ENCODE peak calls at places on chromosomes 5 and 9, in nine cellular contexts. One of them, this sample, is unnamed.

GRCh38 chr5:150517272-150518152 is 9.6 kb downstream of the NDST1 start:
- DNase-seq in endothelial cell of umbilical vein: peak
- DNase-seq in hepatocyte: peak
- DNase-seq in CD14-positive monocyte: no peak
- DNase-seq in body of pancreas: peak
- DNase-seq in cardiac fibroblast: peak
- DNase-seq in WTC11: no peak
- DNase-seq in NB4: no peak
- DNase-seq in SK-N-SH: peak
- DNase-seq in this sample: no peak

GRCh38 chr9:96340707-96341106 is 38.7 kb upstream of the HSD17B3 start:
- DNase-seq in endothelial cell of umbilical vein: no peak
- DNase-seq in hepatocyte: no peak
- DNase-seq in CD14-positive monocyte: no peak
- DNase-seq in body of pancreas: no peak
- DNase-seq in cardiac fibroblast: no peak
- DNase-seq in WTC11: no peak
- DNase-seq in NB4: no peak
- DNase-seq in SK-N-SH: no peak
- DNase-seq in this sample: no peak

GRCh38 chr5:168786142-168786541 is 207.0 kb upstream of the PANK3 start:
- DNase-seq in endothelial cell of umbilical vein: no peak
- DNase-seq in hepatocyte: no peak
- DNase-seq in CD14-positive monocyte: no peak
- DNase-seq in body of pancreas: no peak
- DNase-seq in cardiac fibroblast: no peak
- DNase-seq in WTC11: no peak
- DNase-seq in NB4: peak
- DNase-seq in SK-N-SH: no peak
- DNase-seq in this sample: peak

GRCh38 chr5:58127486-58128220 is 332.2 kb downstream of the PLK2 start:
- DNase-seq in endothelial cell of umbilical vein: peak
- DNase-seq in hepatocyte: no peak
- DNase-seq in CD14-positive monocyte: no peak
- DNase-seq in body of pancreas: peak
- DNase-seq in cardiac fibroblast: no peak
- DNase-seq in WTC11: no peak
- DNase-seq in NB4: no peak
- DNase-seq in SK-N-SH: no peak
- DNase-seq in this sample: no peak

GRCh38 chr5:86152988-86153560 is 464.7 kb upstream of the COX7C start:
- DNase-seq in endothelial cell of umbilical vein: no peak
- DNase-seq in hepatocyte: no peak
- DNase-seq in CD14-positive monocyte: no peak
- DNase-seq in body of pancreas: no peak
- DNase-seq in cardiac fibroblast: no peak
- DNase-seq in WTC11: no peak
- DNase-seq in NB4: no peak
- DNase-seq in SK-N-SH: no peak
- DNase-seq in this sample: no peak

GRCh38 chr5:149242339-149242738 is 29.3 kb upstream of the AFAP1L1 start:
- DNase-seq in endothelial cell of umbilical vein: no peak
- DNase-seq in hepatocyte: no peak
- DNase-seq in CD14-positive monocyte: no peak
- DNase-seq in body of pancreas: no peak
- DNase-seq in cardiac fibroblast: no peak
- DNase-seq in WTC11: no peak
- DNase-seq in NB4: no peak
- DNase-seq in SK-N-SH: no peak
- DNase-seq in this sample: no peak

GRCh38 chr5:433836-434235 is 9.1 kb upstream of the EXOC3 start:
- DNase-seq in endothelial cell of umbilical vein: no peak
- DNase-seq in hepatocyte: no peak
- DNase-seq in CD14-positive monocyte: peak
- DNase-seq in body of pancreas: no peak
- DNase-seq in cardiac fibroblast: no peak
- DNase-seq in WTC11: no peak
- DNase-seq in NB4: no peak
- DNase-seq in SK-N-SH: no peak
- DNase-seq in this sample: peak

GRCh38 chr5:61020415-61020814 is 75.4 kb downstream of the NDUFAF2 start:
- DNase-seq in endothelial cell of umbilical vein: no peak
- DNase-seq in hepatocyte: no peak
- DNase-seq in CD14-positive monocyte: no peak
- DNase-seq in body of pancreas: peak
- DNase-seq in cardiac fibroblast: peak
- DNase-seq in WTC11: no peak
- DNase-seq in NB4: no peak
- DNase-seq in SK-N-SH: no peak
- DNase-seq in this sample: no peak

GRCh38 chr5:43485406-43485805 is 1.7 kb upstream of the TMEM267 start:
- DNase-seq in endothelial cell of umbilical vein: no peak
- DNase-seq in hepatocyte: peak
- DNase-seq in CD14-positive monocyte: no peak
- DNase-seq in body of pancreas: no peak
- DNase-seq in cardiac fibroblast: no peak
- DNase-seq in WTC11: no peak
- DNase-seq in NB4: peak
- DNase-seq in SK-N-SH: no peak
- DNase-seq in this sample: no peak

GRCh38 chr5:76579166-76579765 is 43.9 kb downstream of the F2RL2 start:
- DNase-seq in endothelial cell of umbilical vein: no peak
- DNase-seq in hepatocyte: no peak
- DNase-seq in CD14-positive monocyte: peak
- DNase-seq in body of pancreas: no peak
- DNase-seq in cardiac fibroblast: no peak
- DNase-seq in WTC11: no peak
- DNase-seq in NB4: peak
- DNase-seq in SK-N-SH: no peak
- DNase-seq in this sample: no peak

GRCh38 chr5:171757853-171758535 is 27.6 kb upstream of the SMIM23 start:
- DNase-seq in endothelial cell of umbilical vein: peak
- DNase-seq in hepatocyte: peak
- DNase-seq in CD14-positive monocyte: no peak
- DNase-seq in body of pancreas: no peak
- DNase-seq in cardiac fibroblast: peak
- DNase-seq in WTC11: no peak
- DNase-seq in NB4: peak
- DNase-seq in SK-N-SH: no peak
- DNase-seq in this sample: no peak

GRCh38 chr5:157519579-157520253 is 55.9 kb downstream of the ADAM19 start:
- DNase-seq in endothelial cell of umbilical vein: no peak
- DNase-seq in hepatocyte: no peak
- DNase-seq in CD14-positive monocyte: no peak
- DNase-seq in body of pancreas: no peak
- DNase-seq in cardiac fibroblast: no peak
- DNase-seq in WTC11: no peak
- DNase-seq in NB4: no peak
- DNase-seq in SK-N-SH: no peak
- DNase-seq in this sample: no peak

GRCh38 chr9:128360826-128361225 is 10.3 kb upstream of the URM1 start:
- DNase-seq in endothelial cell of umbilical vein: no peak
- DNase-seq in hepatocyte: no peak
- DNase-seq in CD14-positive monocyte: no peak
- DNase-seq in body of pancreas: no peak
- DNase-seq in cardiac fibroblast: no peak
- DNase-seq in WTC11: no peak
- DNase-seq in NB4: no peak
- DNase-seq in SK-N-SH: no peak
- DNase-seq in this sample: no peak

GRCh38 chr5:142122116-142122515 is 13.5 kb downstream of the NDFIP1 start:
- DNase-seq in endothelial cell of umbilical vein: no peak
- DNase-seq in hepatocyte: no peak
- DNase-seq in CD14-positive monocyte: no peak
- DNase-seq in body of pancreas: no peak
- DNase-seq in cardiac fibroblast: no peak
- DNase-seq in WTC11: no peak
- DNase-seq in NB4: no peak
- DNase-seq in SK-N-SH: no peak
- DNase-seq in this sample: no peak

GRCh38 chr9:6632516-6633328 is 12.8 kb downstream of the GLDC start:
- DNase-seq in endothelial cell of umbilical vein: no peak
- DNase-seq in hepatocyte: peak
- DNase-seq in CD14-positive monocyte: no peak
- DNase-seq in body of pancreas: no peak
- DNase-seq in cardiac fibroblast: no peak
- DNase-seq in WTC11: peak
- DNase-seq in NB4: no peak
- DNase-seq in SK-N-SH: no peak
- DNase-seq in this sample: no peak

GRCh38 chr5:74476197-74477081 is 164.1 kb downstream of the ENC1 start:
- DNase-seq in endothelial cell of umbilical vein: no peak
- DNase-seq in hepatocyte: no peak
- DNase-seq in CD14-positive monocyte: no peak
- DNase-seq in body of pancreas: no peak
- DNase-seq in cardiac fibroblast: no peak
- DNase-seq in WTC11: no peak
- DNase-seq in NB4: no peak
- DNase-seq in SK-N-SH: peak
- DNase-seq in this sample: no peak

GRCh38 chr5:15515229-15515628 is 15.2 kb downstream of the FBXL7 start:
- DNase-seq in endothelial cell of umbilical vein: no peak
- DNase-seq in hepatocyte: no peak
- DNase-seq in CD14-positive monocyte: no peak
- DNase-seq in body of pancreas: no peak
- DNase-seq in cardiac fibroblast: peak
- DNase-seq in WTC11: no peak
- DNase-seq in NB4: no peak
- DNase-seq in SK-N-SH: no peak
- DNase-seq in this sample: no peak

GRCh38 chr9:76459691-76460635 is 981 bp downstream of the GCNT1 start:
- DNase-seq in endothelial cell of umbilical vein: peak
- DNase-seq in hepatocyte: peak
- DNase-seq in CD14-positive monocyte: no peak
- DNase-seq in body of pancreas: peak
- DNase-seq in cardiac fibroblast: peak
- DNase-seq in WTC11: peak
- DNase-seq in NB4: peak
- DNase-seq in SK-N-SH: peak
- DNase-seq in this sample: peak

GRCh38 chr9:127763918-127764384 is 14.5 kb downstream of the SH2D3C start:
- DNase-seq in endothelial cell of umbilical vein: peak
- DNase-seq in hepatocyte: no peak
- DNase-seq in CD14-positive monocyte: peak
- DNase-seq in body of pancreas: peak
- DNase-seq in cardiac fibroblast: peak
- DNase-seq in WTC11: peak
- DNase-seq in NB4: peak
- DNase-seq in SK-N-SH: no peak
- DNase-seq in this sample: peak

GRCh38 chr9:94796687-94797086 is 70.2 kb downstream of the AOPEP start:
- DNase-seq in endothelial cell of umbilical vein: peak
- DNase-seq in hepatocyte: no peak
- DNase-seq in CD14-positive monocyte: no peak
- DNase-seq in body of pancreas: no peak
- DNase-seq in cardiac fibroblast: no peak
- DNase-seq in WTC11: no peak
- DNase-seq in NB4: no peak
- DNase-seq in SK-N-SH: no peak
- DNase-seq in this sample: no peak
- TF ChIP-seq CTCF in endothelial cell of umbilical vein: no peak
- TF ChIP-seq CTCF in hepatocyte: no peak
- TF ChIP-seq CTCF in CD14-positive monocyte: no peak
- TF ChIP-seq CTCF in body of pancreas: no peak
- TF ChIP-seq CTCF in cardiac fibroblast: no peak
- TF ChIP-seq CTCF in WTC11: no peak
- TF ChIP-seq CTCF in NB4: no peak
- TF ChIP-seq CTCF in SK-N-SH: peak
- TF ChIP-seq CTCF in this sample: no peak

GRCh38 chr5:37841223-37841622 is 1.4 kb upstream of the GDNF start:
- DNase-seq in endothelial cell of umbilical vein: peak
- DNase-seq in hepatocyte: no peak
- DNase-seq in CD14-positive monocyte: no peak
- DNase-seq in body of pancreas: no peak
- DNase-seq in cardiac fibroblast: no peak
- DNase-seq in WTC11: no peak
- DNase-seq in NB4: no peak
- DNase-seq in SK-N-SH: no peak
- DNase-seq in this sample: no peak

GRCh38 chr5:37838933-37839341 is 904 bp downstream of the GDNF start:
- DNase-seq in endothelial cell of umbilical vein: no peak
- DNase-seq in hepatocyte: peak
- DNase-seq in CD14-positive monocyte: no peak
- DNase-seq in body of pancreas: no peak
- DNase-seq in cardiac fibroblast: no peak
- DNase-seq in WTC11: peak
- DNase-seq in NB4: no peak
- DNase-seq in SK-N-SH: peak
- DNase-seq in this sample: no peak

GRCh38 chr5:37839441-37840035 is 303 bp downstream of the GDNF start:
- DNase-seq in endothelial cell of umbilical vein: peak
- DNase-seq in hepatocyte: peak
- DNase-seq in CD14-positive monocyte: no peak
- DNase-seq in body of pancreas: peak
- DNase-seq in cardiac fibroblast: peak
- DNase-seq in WTC11: peak
- DNase-seq in NB4: no peak
- DNase-seq in SK-N-SH: peak
- DNase-seq in this sample: peak

GRCh38 chr5:37842048-37842447 is 2.2 kb upstream of the GDNF start:
- DNase-seq in endothelial cell of umbilical vein: no peak
- DNase-seq in hepatocyte: no peak
- DNase-seq in CD14-positive monocyte: no peak
- DNase-seq in body of pancreas: no peak
- DNase-seq in cardiac fibroblast: no peak
- DNase-seq in WTC11: no peak
- DNase-seq in NB4: no peak
- DNase-seq in SK-N-SH: no peak
- DNase-seq in this sample: no peak

GRCh38 chr5:37840036-37840909 is at the start of gene GDNF:
- DNase-seq in endothelial cell of umbilical vein: peak
- DNase-seq in hepatocyte: peak
- DNase-seq in CD14-positive monocyte: no peak
- DNase-seq in body of pancreas: peak
- DNase-seq in cardiac fibroblast: peak
- DNase-seq in WTC11: peak
- DNase-seq in NB4: no peak
- DNase-seq in SK-N-SH: peak
- DNase-seq in this sample: peak
- TF ChIP-seq CTCF in endothelial cell of umbilical vein: peak
- TF ChIP-seq CTCF in hepatocyte: no peak
- TF ChIP-seq CTCF in CD14-positive monocyte: no peak
- TF ChIP-seq CTCF in body of pancreas: peak
- TF ChIP-seq CTCF in cardiac fibroblast: no peak
- TF ChIP-seq CTCF in WTC11: no peak
- TF ChIP-seq CTCF in NB4: no peak
- TF ChIP-seq CTCF in SK-N-SH: peak
- TF ChIP-seq CTCF in this sample: no peak

GRCh38 chr5:122498163-122498562 is 186.1 kb downstream of the SNCAIP start:
- DNase-seq in endothelial cell of umbilical vein: no peak
- DNase-seq in hepatocyte: peak
- DNase-seq in CD14-positive monocyte: no peak
- DNase-seq in body of pancreas: no peak
- DNase-seq in cardiac fibroblast: peak
- DNase-seq in WTC11: peak
- DNase-seq in NB4: no peak
- DNase-seq in SK-N-SH: peak
- DNase-seq in this sample: peak
- TF ChIP-seq CTCF in endothelial cell of umbilical vein: no peak
- TF ChIP-seq CTCF in hepatocyte: peak
- TF ChIP-seq CTCF in CD14-positive monocyte: no peak
- TF ChIP-seq CTCF in body of pancreas: no peak
- TF ChIP-seq CTCF in cardiac fibroblast: peak
- TF ChIP-seq CTCF in WTC11: no peak
- TF ChIP-seq CTCF in NB4: no peak
- TF ChIP-seq CTCF in SK-N-SH: peak
- TF ChIP-seq CTCF in this sample: no peak

GRCh38 chr9:112115109-112115508 is 60.0 kb downstream of the SUSD1 start:
- DNase-seq in endothelial cell of umbilical vein: no peak
- DNase-seq in hepatocyte: no peak
- DNase-seq in CD14-positive monocyte: no peak
- DNase-seq in body of pancreas: no peak
- DNase-seq in cardiac fibroblast: no peak
- DNase-seq in WTC11: no peak
- DNase-seq in NB4: no peak
- DNase-seq in SK-N-SH: no peak
- DNase-seq in this sample: no peak
- TF ChIP-seq CTCF in endothelial cell of umbilical vein: no peak
- TF ChIP-seq CTCF in hepatocyte: no peak
- TF ChIP-seq CTCF in CD14-positive monocyte: no peak
- TF ChIP-seq CTCF in body of pancreas: no peak
- TF ChIP-seq CTCF in cardiac fibroblast: no peak
- TF ChIP-seq CTCF in WTC11: no peak
- TF ChIP-seq CTCF in NB4: no peak
- TF ChIP-seq CTCF in SK-N-SH: no peak
- TF ChIP-seq CTCF in this sample: no peak

This sample was measured in glutamatergic neuron.